ENCODE peak calls at places on chromosomes 3 and 15, in six cellular contexts. P is stimulated activated CD8-positive, alpha-beta memory T cell treated with anti-CD3 and anti-CD28 coated beads, Interleukin-12 subunit alpha, Interleukin-12 subunit beta, amount 100 ng/mL, for 4 hours; L is brain microvascular endothelial cell; W is upper lobe of right lung; H is T-cell; E is hypothalamus. B is an unnamed sample.

GRCh38 chr3:188594137-188594536 is 440.2 kb downstream of the LPP start:
- DNase-seq in E (no peak), L (peak; percentile 83), P (no peak), H (no peak), W (no peak), B (no peak)

GRCh38 chr3:52313774-52314188 is 2.3 kb upstream of the DNAH1 start:
- DNase-seq in P (no peak), H (no peak), W (no peak), L (peak; percentile 47), E (no peak), B (no peak)

GRCh38 chr3:141240290-141241247 is 8.9 kb downstream of the PXYLP1 start:
- DNase-seq in L (no peak), W (no peak), P (no peak), H (no peak), E (no peak), B (no peak)

GRCh38 chr3:75249005-75249404 is 415.1 kb upstream of the FRG2C start:
- DNase-seq in H (no peak), L (no peak), P (no peak), E (no peak), W (no peak), B (no peak)

GRCh38 chr15:82805994-82806406 is at the start of gene FSD2:
- DNase-seq in L (no peak), H (no peak), W (no peak), P (no peak), E (no peak), B (no peak)

GRCh38 chr3:120072867-120073525 is 21.3 kb downstream of the GSK3B start:
- DNase-seq in H (no peak), L (no peak), P (no peak), W (no peak), E (no peak), B (no peak)

GRCh38 chr3:66133050-66133757 is 87.6 kb upstream of the SLC25A26 start:
- DNase-seq in W (no peak), P (no peak), L (peak; percentile 79), E (no peak), H (no peak), B (no peak)

GRCh38 chr15:75583689-75584088 is 4.6 kb upstream of the PTPN9 start:
- DNase-seq in P (no peak), W (no peak), L (no peak), E (no peak), H (no peak), B (no peak)

GRCh38 chr15:31277335-31278055 is 49.1 kb upstream of the KLF13 start:
- DNase-seq in L (no peak), P (no peak), E (no peak), H (no peak), W (no peak), B (no peak)

GRCh38 chr3:33063651-33064051 is 33.3 kb downstream of the GLB1 start:
- DNase-seq in E (no peak), L (peak; percentile 23), P (no peak), H (no peak), W (no peak), B (no peak)

GRCh38 chr15:67803996-67804843 is 21.1 kb upstream of the SKOR1 start:
- DNase-seq in E (no peak), P (no peak), H (no peak), L (no peak), W (peak; percentile 51), B (no peak)

GRCh38 chr3:155185623-155186022 is 105.5 kb downstream of the MME start:
- DNase-seq in P (no peak), L (no peak), W (no peak), H (no peak), E (no peak), B (no peak)

GRCh38 chr3:175941352-175941751 is 1082.2 kb downstream of the NAALADL2 start:
- DNase-seq in W (no peak), H (no peak), L (no peak), P (no peak), E (no peak), B (no peak)

GRCh38 chr15:80777137-80777536 is 2.0 kb upstream of the CEMIP start:
- DNase-seq in E (no peak), H (no peak), P (no peak), L (peak; percentile 80), W (no peak), B (no peak)